ENCODE peak calls at places on chromosomes 7 and 10, in eight cellular contexts. Y is MM.1S; N is thoracic aorta; K is sigmoid colon; F is CD4-positive, CD25-positive, alpha-beta regulatory T cell; T is H9; L is cardiac muscle cell; G is body of pancreas. R is an unnamed sample.

GRCh38 chr10:62130948-62131347 is 137.7 kb downstream of the RTKN2 start:
- DNase-seq in Y (no peak), N (no peak), K (no peak), F (no peak), T (no peak), L (peak), G (no peak), R (no peak)

GRCh38 chr7:75876126-75876881 is 2.5 kb upstream of the RHBDD2 start:
- DNase-seq in Y (no peak), N (no peak), K (no peak), F (no peak), T (no peak), L (no peak), G (peak), R (no peak)

GRCh38 chr7:128879939-128880746 is 17.5 kb downstream of the ATP6V1F start:
- DNase-seq in Y (no peak), N (no peak), K (peak), F (no peak), T (peak), L (peak), G (peak), R (peak)

GRCh38 chr7:29135851-29136250 is 10.5 kb downstream of the CPVL start:
- DNase-seq in Y (no peak), N (no peak), K (no peak), F (no peak), T (no peak), L (no peak), G (no peak), R (no peak)

GRCh38 chr7:5077740-5078139 is 32.1 kb downstream of the RBAK start:
- DNase-seq in Y (no peak), N (no peak), K (no peak), F (no peak), T (no peak), L (no peak), G (no peak), R (peak)

GRCh38 chr7:95472521-95473160 is 13.1 kb upstream of the ASB4 start:
- DNase-seq in Y (no peak), N (no peak), K (no peak), F (no peak), T (no peak), L (peak), G (peak), R (peak)

GRCh38 chr10:100828744-100829102 is 83.3 kb downstream of the PAX2 start:
- DNase-seq in Y (peak), N (no peak), K (peak), F (peak), T (no peak), L (no peak), G (peak), R (no peak)

GRCh38 chr7:55489552-55489951 is 82.8 kb downstream of the VOPP1 start:
- DNase-seq in Y (no peak), N (no peak), K (no peak), F (no peak), T (no peak), L (no peak), G (no peak), R (no peak)

GRCh38 chr10:1643161-1643910 is 94.0 kb downstream of the ADARB2 start:
- DNase-seq in Y (peak), N (no peak), K (no peak), F (peak), T (peak), L (no peak), G (no peak), R (peak)

GRCh38 chr7:136857573-136857972 is 10.9 kb upstream of the CHRM2 start:
- DNase-seq in Y (peak), N (no peak), K (no peak), F (no peak), T (no peak), L (peak), G (no peak), R (no peak)

GRCh38 chr10:119314061-119314460 is 106.7 kb downstream of the GRK5 start:
- DNase-seq in Y (no peak), N (no peak), K (no peak), F (no peak), T (no peak), L (no peak), G (no peak), R (no peak)

GRCh38 chr10:27240891-27241639 is 468 bp upstream of the ACBD5 start:
- DNase-seq in Y (peak), N (no peak), K (no peak), F (peak), T (peak), L (no peak), G (peak), R (peak)

GRCh38 chr10:5565671-5566581 is 41.2 kb downstream of the CALML3 start:
- DNase-seq in Y (no peak), N (no peak), K (peak), F (no peak), T (no peak), L (peak), G (no peak), R (peak)
- H3K27ac ChIP-seq in Y (no peak), N (no peak), K (no peak), F (no peak), T (no peak), L (no peak), G (no peak), R (peak)

GRCh38 chr10:30805061-30805460 is 175.5 kb upstream of the LYZL2 start:
- DNase-seq in Y (no peak), N (no peak), K (peak), F (no peak), T (no peak), L (no peak), G (no peak), R (no peak)

GRCh38 chr10:30803901-30804322 is 174.4 kb upstream of the LYZL2 start:
- DNase-seq in Y (no peak), N (no peak), K (peak), F (no peak), T (no peak), L (peak), G (peak), R (no peak)

GRCh38 chr10:30803058-30803457 is 173.5 kb upstream of the LYZL2 start:
- DNase-seq in Y (no peak), N (no peak), K (no peak), F (no peak), T (no peak), L (no peak), G (no peak), R (no peak)

GRCh38 chr10:30806824-30807223 is 177.3 kb upstream of the LYZL2 start:
- DNase-seq in Y (no peak), N (no peak), K (no peak), F (no peak), T (no peak), L (no peak), G (no peak), R (peak)

DNA sequence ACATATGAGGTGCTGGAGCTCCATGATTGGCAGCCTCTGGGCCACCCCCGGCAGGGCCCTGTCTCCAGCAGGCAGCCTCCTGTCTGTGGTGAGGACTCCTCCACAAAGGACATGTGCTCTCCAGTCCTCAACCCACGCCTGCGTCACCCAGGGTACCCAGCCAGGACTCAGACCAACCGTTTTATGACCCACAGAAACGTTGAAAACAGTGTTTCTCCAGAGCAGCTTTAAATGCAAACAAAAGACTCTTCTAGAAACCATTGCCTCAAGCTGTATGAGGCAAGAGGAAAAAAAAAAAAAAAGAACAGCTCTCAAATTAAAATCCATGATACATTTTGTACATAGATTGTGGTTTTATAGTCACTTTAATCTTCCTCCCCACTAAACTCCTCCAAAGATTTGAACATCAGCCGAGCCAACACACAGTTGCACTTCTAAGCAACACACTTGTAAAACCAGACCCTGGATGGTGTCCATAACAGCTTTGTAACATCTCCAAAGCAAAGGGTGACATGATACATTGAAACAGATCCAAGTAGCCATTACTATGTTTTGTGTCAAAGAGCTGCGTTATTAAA is 175.0 kb upstream of the LYZL2 start:
- DNase-seq in Y (no peak), N (no peak), K (peak), F (no peak), T (no peak), L (peak), G (peak), R (no peak)
- H3K27ac ChIP-seq in Y (no peak), N (peak), K (peak), F (no peak), T (no peak), L (no peak), G (peak), R (no peak)

GRCh38 chr7:234041-234711 is 41.8 kb downstream of the FAM20C start:
- DNase-seq in Y (no peak), N (no peak), K (peak), F (no peak), T (no peak), L (no peak), G (no peak), R (no peak)

GRCh38 chr7:234712-235553 is 42.6 kb downstream of the FAM20C start:
- DNase-seq in Y (no peak), N (no peak), K (peak), F (no peak), T (no peak), L (no peak), G (peak), R (peak)

GRCh38 chr7:232571-233455 is 40.4 kb downstream of the FAM20C start:
- DNase-seq in Y (no peak), N (peak), K (peak), F (no peak), T (no peak), L (peak), G (no peak), R (no peak)

GRCh38 chr7:231858-232246 is 39.5 kb downstream of the FAM20C start:
- DNase-seq in Y (no peak), N (no peak), K (peak), F (no peak), T (no peak), L (no peak), G (no peak), R (no peak)

DNA sequence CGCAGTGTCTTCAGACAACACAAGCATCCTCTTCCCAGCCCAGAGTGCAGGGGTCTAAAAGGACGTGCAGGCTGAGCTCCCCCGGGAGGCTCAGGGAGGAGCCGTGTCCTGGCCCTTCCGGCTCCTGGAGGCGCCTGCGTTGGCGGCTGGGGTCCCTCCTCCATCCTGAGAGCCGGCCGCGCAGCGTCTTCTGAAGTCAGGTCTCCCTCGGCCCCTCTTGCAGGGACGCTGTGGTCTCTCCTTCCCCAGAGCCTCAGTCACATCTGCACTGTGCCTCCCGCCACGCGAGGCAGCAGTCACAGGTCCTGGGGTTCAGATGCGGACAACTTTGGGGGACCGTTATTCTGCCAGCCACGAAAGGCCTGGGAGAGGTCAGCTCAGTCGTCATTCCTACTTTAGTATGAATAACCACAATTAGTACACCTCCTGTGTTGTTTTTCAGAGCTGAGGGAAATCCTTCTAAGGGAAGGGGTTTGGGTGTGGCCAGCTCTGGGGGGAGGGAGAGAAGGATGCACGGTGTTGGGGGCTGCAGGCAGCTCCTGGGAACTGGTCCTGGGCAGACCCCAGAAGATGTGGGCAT is 41.2 kb downstream of the FAM20C start:
- DNase-seq in Y (no peak), N (no peak), K (peak), F (no peak), T (no peak), L (peak), G (no peak), R (no peak)
- H3K27ac ChIP-seq in Y (no peak), N (peak), K (peak), F (no peak), T (no peak), L (no peak), G (peak), R (no peak)

GRCh38 chr10:124691448-124692435 is 52.4 kb downstream of the FAM53B start:
- DNase-seq in Y (no peak), N (no peak), K (no peak), F (no peak), T (no peak), L (no peak), G (no peak), R (no peak)

GRCh38 chr10:124695259-124695658 is 48.9 kb downstream of the FAM53B start:
- DNase-seq in Y (no peak), N (no peak), K (no peak), F (no peak), T (no peak), L (no peak), G (no peak), R (no peak)

GRCh38 chr10:124694467-124695195 is 49.5 kb downstream of the FAM53B start:
- DNase-seq in Y (no peak), N (no peak), K (no peak), F (no peak), T (no peak), L (no peak), G (no peak), R (no peak)

GRCh38 chr10:124693801-124694416 is 50.3 kb downstream of the FAM53B start:
- DNase-seq in Y (peak), N (no peak), K (peak), F (peak), T (no peak), L (no peak), G (peak), R (no peak)

GRCh38 chr10:124693396-124693795 is 50.8 kb downstream of the FAM53B start:
- DNase-seq in Y (no peak), N (no peak), K (no peak), F (no peak), T (no peak), L (no peak), G (no peak), R (no peak)
- H3K27ac ChIP-seq in Y (peak), N (no peak), K (no peak), F (peak), T (no peak), L (peak), G (peak), R (no peak)

DNA sequence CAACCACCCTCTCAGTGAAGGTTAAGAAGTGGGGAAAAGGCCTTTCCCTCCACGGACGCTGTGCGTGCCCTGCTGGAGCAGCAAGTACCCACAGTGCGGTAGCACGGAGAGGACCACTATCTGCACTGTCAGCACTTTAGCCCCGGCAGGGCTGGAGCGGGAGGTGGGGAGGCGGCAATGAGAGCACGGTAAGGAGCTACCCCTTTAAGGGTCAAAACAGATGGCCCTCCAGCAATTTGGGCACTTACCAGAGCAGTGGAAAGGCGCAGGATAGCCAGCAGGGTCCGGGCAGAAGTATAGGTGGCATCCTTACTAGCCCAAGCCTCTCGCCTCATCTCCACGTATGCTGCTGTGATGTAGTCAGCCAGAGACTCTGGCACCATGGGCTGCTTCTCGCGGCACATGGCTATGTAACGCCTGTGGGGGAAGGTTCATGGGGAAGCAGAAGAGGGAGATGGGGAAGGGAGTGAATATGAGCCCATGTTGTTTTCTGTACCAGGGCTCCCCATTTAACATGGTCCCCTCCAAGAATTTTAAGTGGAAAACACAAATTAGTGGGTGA is 5.2 kb downstream of the COPS6 start:
- DNase-seq in Y (no peak), N (no peak), K (no peak), F (no peak), T (no peak), L (no peak), G (no peak), R (no peak)
- H3K27ac ChIP-seq in Y (no peak), N (no peak), K (no peak), F (no peak), T (no peak), L (no peak), G (no peak), R (no peak)

GRCh38 chr10:47379901-47380300 is 4.2 kb downstream of the ZNF488 start:
- DNase-seq in Y (no peak), N (no peak), K (peak), F (no peak), T (peak), L (no peak), G (no peak), R (no peak)

GRCh38 chr10:47381427-47382379 is 2.4 kb downstream of the ZNF488 start:
- DNase-seq in Y (no peak), N (no peak), K (peak), F (no peak), T (peak), L (no peak), G (no peak), R (no peak)

GRCh38 chr10:47383254-47384147 is 592 bp downstream of the ZNF488 start:
- DNase-seq in Y (no peak), N (no peak), K (no peak), F (no peak), T (peak), L (no peak), G (no peak), R (no peak)

GRCh38 chr10:47380341-47381215 is 3.5 kb downstream of the ZNF488 start:
- DNase-seq in Y (no peak), N (no peak), K (peak), F (no peak), T (peak), L (no peak), G (peak), R (no peak)

DNA sequence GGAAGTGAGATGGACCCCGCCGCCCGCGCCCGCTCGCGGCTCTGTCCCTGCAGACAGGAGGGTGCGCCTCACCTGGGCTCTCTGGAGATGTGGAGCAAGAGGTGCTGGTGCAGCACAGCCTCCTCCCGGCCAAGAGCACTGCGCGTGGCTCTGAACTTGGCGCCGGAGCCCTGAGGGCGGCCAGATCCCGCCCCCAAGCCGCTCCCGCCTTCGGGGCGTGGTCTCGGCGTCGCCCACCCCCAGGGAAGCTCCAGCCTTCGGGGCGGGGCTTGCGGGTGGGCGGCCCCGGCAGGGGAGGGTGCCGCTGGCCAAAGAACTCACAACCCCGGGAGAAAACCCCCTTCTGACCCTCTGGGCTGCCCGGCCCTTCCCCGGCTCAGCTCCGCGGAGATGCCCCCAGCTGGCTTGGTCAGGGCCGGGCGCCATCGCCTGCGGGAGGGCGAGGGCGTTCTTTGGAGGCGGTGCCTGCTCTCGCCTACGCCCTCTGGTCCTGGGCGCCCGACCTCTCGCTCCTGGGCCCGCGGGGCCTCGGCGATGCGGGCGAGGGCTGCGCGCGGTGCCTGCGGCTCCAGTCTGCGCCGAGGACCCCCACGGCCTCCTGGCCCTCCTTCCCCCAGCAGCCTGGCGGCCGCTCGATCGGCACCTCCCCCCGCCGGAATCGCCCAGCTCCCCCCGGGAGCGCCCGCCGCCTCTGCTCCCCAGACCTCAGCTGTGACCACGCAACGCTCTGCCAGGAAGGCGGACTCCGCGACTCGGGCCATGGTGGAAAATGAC is at the start of gene ZNF488:
- DNase-seq in Y (peak), N (peak), K (peak), F (peak), T (peak), L (peak), G (peak), R (peak)
- H3K27ac ChIP-seq in Y (no peak), N (peak), K (peak), F (no peak), T (no peak), L (no peak), G (peak), R (peak)

GRCh38 chr10:91017202-91017601 is 96.3 kb upstream of the ANKRD1 start:
- DNase-seq in Y (no peak), N (no peak), K (no peak), F (no peak), T (no peak), L (no peak), G (no peak), R (no peak)

GRCh38 chr10:91022390-91022789 is 101.5 kb upstream of the ANKRD1 start:
- DNase-seq in Y (no peak), N (no peak), K (no peak), F (no peak), T (no peak), L (no peak), G (no peak), R (peak)

GRCh38 chr10:91024541-91024940 is 103.7 kb upstream of the ANKRD1 start:
- DNase-seq in Y (no peak), N (no peak), K (no peak), F (no peak), T (no peak), L (no peak), G (no peak), R (no peak)

GRCh38 chr10:91023708-91024438 is 103.0 kb upstream of the ANKRD1 start:
- DNase-seq in Y (no peak), N (no peak), K (no peak), F (no peak), T (no peak), L (no peak), G (no peak), R (no peak)

DNA sequence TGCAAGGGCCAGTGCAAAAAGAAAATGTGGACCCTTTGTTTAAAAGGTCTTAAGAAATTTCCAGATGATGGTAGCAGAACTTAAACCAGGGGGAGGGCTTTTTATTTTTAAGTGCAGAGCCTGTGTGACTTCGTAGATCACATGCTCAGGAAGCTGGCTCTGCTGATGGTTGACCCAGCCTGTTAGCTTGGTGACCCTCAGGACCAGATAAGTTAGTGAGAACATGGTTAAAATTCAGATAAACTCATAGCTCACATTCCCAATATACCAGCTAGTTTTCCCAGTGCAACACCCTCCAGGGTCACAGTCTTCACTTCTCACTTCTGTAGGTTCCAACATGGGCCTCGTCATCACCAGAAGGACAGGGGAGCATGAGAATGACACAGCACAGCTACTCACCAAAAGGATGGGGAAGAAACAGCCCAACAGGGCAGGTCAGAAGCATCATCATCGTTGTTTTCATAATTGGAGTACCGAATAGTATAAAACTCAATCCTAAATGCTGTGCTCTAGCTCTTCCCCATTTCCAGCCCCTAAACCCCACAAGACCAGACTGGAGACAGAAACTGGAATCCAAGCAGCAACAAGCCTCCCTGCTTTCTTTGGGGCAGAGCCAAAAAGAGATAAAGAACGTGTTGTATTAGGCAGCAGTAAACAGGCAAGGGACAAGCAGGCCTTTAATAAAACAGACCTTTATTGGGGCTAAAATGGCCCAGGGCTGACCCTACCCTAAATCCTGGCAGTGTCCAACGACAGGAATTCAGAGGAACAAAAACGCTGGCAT is 102.2 kb upstream of the ANKRD1 start:
- DNase-seq in Y (no peak), N (no peak), K (peak), F (no peak), T (no peak), L (peak), G (no peak), R (peak)
- H3K27ac ChIP-seq in Y (no peak), N (peak), K (peak), F (no peak), T (no peak), L (peak), G (no peak), R (peak)

R was measured in SJCRH30.